ENCODE peak calls at places on chromosome 9, in four cellular contexts. Y, F, X and J are unnamed samples.

GRCh38 chr9:20580673-20581072 is 41.6 kb downstream of the MLLT3 start:
- ATAC-seq in Y (no peak), F (no peak), X (no peak), J (peak)

GRCh38 chr9:69040646-69041045 is 5.1 kb downstream of the FXN start:
- ATAC-seq in Y (no peak), F (no peak), X (no peak), J (no peak)

GRCh38 chr9:81628897-81629296 is 60.5 kb downstream of the TLE1 start:
- ATAC-seq in Y (no peak), F (no peak), X (no peak), J (no peak)

GRCh38 chr9:105330755-105331154 is 86.3 kb downstream of the SLC44A1 start:
- ATAC-seq in Y (no peak), F (no peak), X (no peak), J (no peak)

GRCh38 chr9:110142253-110142652 is 65.7 kb downstream of the C9orf152 start:
- ATAC-seq in Y (no peak), F (no peak), X (no peak), J (no peak)

GRCh38 chr9:136268318-136268717 is 22.7 kb upstream of the QSOX2 start:
- ATAC-seq in Y (no peak), F (no peak), X (no peak), J (no peak)

GRCh38 chr9:112863214-112863613 is 27.5 kb downstream of the SLC46A2 start:
- ATAC-seq in Y (no peak), F (no peak), X (no peak), J (no peak)

GRCh38 chr9:99827244-99827643 is 5.6 kb downstream of the NR4A3 start:
- ATAC-seq in Y (no peak), F (no peak), X (no peak), J (no peak)

GRCh38 chr9:78132688-78133033 is 101.0 kb upstream of the GNAQ start:
- ATAC-seq in Y (peak), F (peak), X (no peak), J (no peak)

GRCh38 chr9:106405871-106406435 is 457.0 kb upstream of the ZNF462 start:
- ATAC-seq in Y (no peak), F (no peak), X (no peak), J (no peak)

GRCh38 chr9:93671030-93671358 is 94.6 kb downstream of the PHF2 start:
- ATAC-seq in Y (no peak), F (no peak), X (no peak), J (no peak)

GRCh38 chr9:97132865-97133264 is 93.9 kb upstream of the CTSV start:
- ATAC-seq in Y (no peak), F (no peak), X (no peak), J (no peak)

GRCh38 chr9:30075451-30076199 is 2308.8 kb upstream of the ACO1 start:
- ATAC-seq in Y (no peak), F (no peak), X (no peak), J (no peak)

GRCh38 chr9:15480028-15480427 is 30.7 kb downstream of the PSIP1 start:
- ATAC-seq in Y (no peak), F (no peak), X (no peak), J (no peak)